ENCODE peak calls at places on chromosome 10, in eight cellular contexts. J is HL-60, L is H7, O is tibial artery, Z is hepatocyte, E is skeletal muscle cell, K is kidney epithelial cell, Q is neuronal stem cell. D is an unnamed sample.

GRCh38 chr10:112689327-112689726 is 242.3 kb downstream of the VTI1A start:
- DNase-seq in K (no peak), J (no peak), Q (peak), Z (peak), O (peak), E (no peak), L (peak), D (no peak)

GRCh38 chr10:93300518-93300917 is 181.6 kb downstream of the MYOF start:
- DNase-seq in K (no peak), E (no peak), O (no peak), Z (no peak), Q (no peak), L (no peak), J (no peak), D (no peak)

GRCh38 chr10:6753644-6754043 is 173.6 kb upstream of the PRKCQ start:
- DNase-seq in Z (no peak), J (no peak), Q (no peak), L (peak), E (no peak), K (no peak), O (no peak), D (no peak)

GRCh38 chr10:13102002-13102794 is 2.2 kb downstream of the OPTN start:
- DNase-seq in Q (no peak), K (no peak), O (no peak), L (no peak), Z (peak), J (no peak), E (peak), D (no peak)

GRCh38 chr10:2928219-2928840 is 139.0 kb upstream of the PFKP start:
- DNase-seq in K (peak), E (no peak), Q (peak), Z (peak), O (peak), J (peak), L (peak), D (peak)

GRCh38 chr10:110859206-110859946 is 12.4 kb upstream of the PDCD4 start:
- DNase-seq in Z (no peak), K (no peak), Q (no peak), J (no peak), O (peak), L (no peak), E (no peak), D (no peak)

GRCh38 chr10:113499066-113499465 is 53.8 kb upstream of the HABP2 start:
- DNase-seq in Q (no peak), J (peak), Z (no peak), L (no peak), E (no peak), K (no peak), O (no peak), D (no peak)

GRCh38 chr10:110704070-110704469 is 59.9 kb downstream of the RBM20 start:
- DNase-seq in Z (no peak), K (no peak), E (no peak), J (no peak), Q (no peak), L (no peak), O (no peak), D (no peak)

GRCh38 chr10:49484501-49485230 is 54.3 kb downstream of the ERCC6 start:
- DNase-seq in Z (no peak), O (no peak), L (no peak), K (no peak), J (no peak), Q (no peak), E (no peak), D (no peak)

GRCh38 chr10:129415261-129416135 is 51.5 kb upstream of the MGMT start:
- DNase-seq in Q (no peak), K (no peak), O (no peak), J (no peak), E (no peak), Z (no peak), L (no peak), D (no peak)

GRCh38 chr10:53479365-53479764 is 706.8 kb upstream of the MBL2 start:
- DNase-seq in K (no peak), J (no peak), Q (peak), Z (no peak), E (no peak), O (no peak), L (no peak), D (no peak)

GRCh38 chr10:42950606-42951485 is 126.0 kb upstream of the RET start:
- DNase-seq in K (no peak), Z (no peak), E (no peak), J (no peak), O (peak), L (no peak), Q (no peak), D (no peak)

GRCh38 chr10:116741391-116742351 is 695 bp downstream of the HSPA12A start:
- DNase-seq in J (no peak), Q (no peak), K (no peak), L (peak), E (no peak), O (no peak), Z (peak), D (no peak)

GRCh38 chr10:73997479-73997805 is 474 bp upstream of the VCL start:
- DNase-seq in L (no peak), K (no peak), O (no peak), J (peak), E (no peak), Z (no peak), Q (no peak), D (peak)

GRCh38 chr10:98357208-98357836 is 57.7 kb downstream of the PYROXD2 start:
- DNase-seq in Q (no peak), Z (no peak), O (no peak), J (no peak), K (no peak), L (no peak), E (peak), D (no peak)

GRCh38 chr10:119090968-119091367 is 10.4 kb upstream of the EIF3A start:
- DNase-seq in Z (no peak), Q (no peak), L (no peak), O (no peak), K (no peak), J (peak), E (no peak), D (no peak)

GRCh38 chr10:5534880-5535856 is 10.4 kb downstream of the CALML3 start:
- DNase-seq in Z (no peak), K (no peak), Q (no peak), L (no peak), O (peak), J (peak), E (peak), D (no peak)

GRCh38 chr10:32445036-32445435 is 904 bp upstream of the CCDC7 start:
- DNase-seq in Z (no peak), O (no peak), L (no peak), K (no peak), Q (no peak), J (no peak), E (no peak), D (no peak)

GRCh38 chr10:30013684-30014246 is 45.6 kb downstream of the JCAD start:
- DNase-seq in K (no peak), L (no peak), Q (no peak), O (no peak), Z (no peak), E (peak), J (no peak), D (no peak)

GRCh38 chr10:15725603-15726002 is 5.9 kb upstream of the ITGA8 start:
- DNase-seq in O (no peak), K (peak), L (peak), Q (no peak), E (peak), Z (peak), J (no peak), D (no peak)

GRCh38 chr10:26214004-26214403 is 2.6 kb upstream of the GAD2 start:
- DNase-seq in K (no peak), Z (no peak), E (no peak), Q (peak), O (no peak), J (no peak), L (peak), D (no peak)

GRCh38 chr10:111996103-111996502 is 187.5 kb downstream of the GPAM start:
- DNase-seq in L (no peak), J (no peak), O (no peak), Q (no peak), E (no peak), Z (no peak), K (peak), D (no peak)

GRCh38 chr10:100194711-100195110 is 8.9 kb upstream of the ERLIN1 start:
- DNase-seq in J (no peak), Q (no peak), Z (no peak), L (no peak), K (no peak), O (no peak), E (no peak), D (no peak)

GRCh38 chr10:52436664-52437063 is 122.6 kb downstream of the DKK1 start:
- DNase-seq in O (no peak), K (no peak), Z (no peak), L (no peak), J (no peak), Q (no peak), E (no peak), D (no peak)

GRCh38 chr10:7789390-7789789 is 1.4 kb downstream of the ATP5F1C start:
- DNase-seq in O (no peak), E (no peak), L (no peak), Z (no peak), Q (no peak), K (no peak), J (no peak), D (no peak)

GRCh38 chr10:125048101-125048864 is 106.4 kb downstream of the ZRANB1 start:
- DNase-seq in K (peak), Z (peak), Q (peak), O (peak), J (peak), L (peak), E (no peak), D (peak)

GRCh38 chr10:61452655-61453641 is at the start of gene TMEM26:
- DNase-seq in K (no peak), J (no peak), E (no peak), L (peak), Q (peak), Z (peak), O (no peak), D (no peak)

GRCh38 chr10:44253769-44254462 is 131.0 kb downstream of the CXCL12 start:
- DNase-seq in Q (no peak), K (no peak), E (peak), Z (peak), L (no peak), J (no peak), O (peak), D (no peak)

GRCh38 chr10:32005050-32005449 is 51.2 kb downstream of the KIF5B start:
- DNase-seq in O (no peak), E (no peak), Z (peak), Q (no peak), J (peak), K (no peak), L (peak), D (peak)

GRCh38 chr10:94725871-94726270 is 36.6 kb upstream of the CYP2C19 start:
- DNase-seq in J (no peak), Q (no peak), K (no peak), O (no peak), L (no peak), Z (no peak), E (no peak), D (no peak)

GRCh38 chr10:72058989-72059842 is 29.1 kb downstream of the SPOCK2 start:
- DNase-seq in Q (no peak), K (no peak), J (no peak), E (no peak), L (peak), O (no peak), Z (no peak), D (no peak)

GRCh38 chr10:112115781-112116385 is 67.7 kb downstream of the GPAM start:
- DNase-seq in J (peak), O (no peak), L (peak), E (no peak), Z (peak), Q (peak), K (no peak), D (peak)

DNA sequence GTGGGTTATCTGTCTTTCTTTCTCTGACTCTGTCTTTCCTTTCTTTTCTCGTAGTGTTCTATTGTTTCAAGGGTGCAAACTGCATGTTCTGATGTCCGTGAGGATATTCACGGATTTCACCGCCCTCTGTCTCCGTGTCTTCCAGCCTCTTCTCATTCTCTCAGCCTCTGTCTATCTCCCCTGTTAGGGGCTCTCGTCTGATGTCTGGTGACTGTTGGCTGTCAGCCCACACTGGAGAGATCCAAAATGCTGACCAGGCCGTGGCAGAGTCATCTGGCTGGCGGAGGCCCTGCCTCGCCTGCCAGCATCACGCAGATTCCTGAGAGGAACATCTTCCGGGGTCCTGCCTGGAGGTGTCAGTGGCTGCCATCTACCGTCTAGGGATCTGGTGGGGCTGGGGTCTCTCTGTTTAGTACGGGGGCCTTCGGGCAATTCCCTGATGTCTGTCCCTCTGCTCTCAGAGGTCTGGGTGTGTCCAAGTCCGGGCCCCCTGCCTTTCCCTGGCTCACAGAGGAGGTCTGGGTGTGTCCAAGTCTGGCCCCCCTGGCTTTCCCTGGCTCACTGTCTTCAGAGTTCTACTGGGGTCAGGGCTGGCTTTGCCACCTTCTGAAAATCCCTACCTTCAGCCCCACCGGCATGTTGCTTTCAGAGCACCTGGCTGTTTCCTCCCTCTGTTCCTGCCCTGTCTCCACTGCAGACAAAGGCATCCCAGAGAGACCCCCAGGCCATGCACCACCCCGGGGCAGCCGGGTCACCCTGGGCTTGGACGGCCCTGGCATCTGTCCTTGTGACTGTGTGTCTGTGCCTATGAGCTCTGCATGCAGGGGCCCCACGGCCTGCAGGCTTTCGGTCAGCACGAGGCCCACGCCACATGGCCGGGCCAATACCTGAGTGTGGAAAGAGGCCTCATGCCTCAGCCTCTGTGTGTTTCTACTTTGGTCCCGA is 14.0 kb upstream of the SCART1 start:
- DNase-seq in O (no peak), K (no peak), E (no peak), Q (no peak), Z (peak), L (peak), J (no peak), D (no peak)
- H3K4me3 ChIP-seq in O (no peak), K (no peak), E (no peak), Q (no peak), Z (no peak), L (no peak), J (no peak), D (no peak)

DNA sequence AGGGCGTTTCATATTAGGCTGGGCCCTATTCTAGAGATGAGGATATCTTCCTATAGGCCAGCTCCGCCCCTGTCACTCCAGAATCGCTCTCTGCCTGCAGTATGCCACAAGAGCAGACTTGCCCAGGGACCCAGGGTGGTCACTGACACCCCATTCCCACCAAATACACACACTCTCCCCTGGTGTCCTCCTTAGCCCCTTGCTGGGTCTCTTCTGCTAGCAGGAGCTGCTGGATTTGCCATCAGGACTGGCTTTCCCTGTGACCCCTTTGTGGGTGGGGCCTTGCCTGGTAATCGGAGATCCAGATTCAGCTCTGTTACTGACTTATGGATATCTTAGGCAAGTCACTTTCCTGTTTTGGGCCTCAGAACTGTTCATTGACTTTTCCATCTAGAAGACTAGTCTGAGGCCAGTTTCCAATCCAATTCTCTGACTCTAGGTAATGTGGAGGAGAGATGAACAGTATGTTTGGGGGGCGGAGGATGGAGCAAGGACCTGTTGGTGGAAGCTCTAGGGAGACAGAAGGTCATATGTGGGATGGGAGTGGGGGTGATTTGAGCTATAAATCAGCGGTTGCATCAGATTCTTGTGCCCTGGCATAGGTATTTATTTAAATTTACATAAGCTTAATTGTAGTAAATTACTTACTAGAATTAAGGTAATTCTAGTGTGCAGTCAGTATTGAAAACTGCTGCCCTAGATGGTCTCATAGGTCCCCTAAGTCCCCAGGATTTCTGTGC is 1.6 kb downstream of the TSPAN15 start:
- DNase-seq in K (no peak), O (no peak), J (no peak), L (no peak), Z (no peak), E (no peak), Q (no peak), D (no peak)
- H3K4me3 ChIP-seq in K (no peak), O (no peak), J (no peak), L (no peak), Z (no peak), E (no peak), Q (no peak), D (peak)

GRCh38 chr10:59880976-59881510 is 25.3 kb downstream of the CCDC6 start:
- DNase-seq in K (no peak), J (no peak), Z (no peak), L (no peak), O (no peak), E (no peak), Q (no peak), D (no peak)
- H3K4me3 ChIP-seq in K (no peak), J (no peak), Z (no peak), L (no peak), O (no peak), E (no peak), Q (no peak), D (no peak)

GRCh38 chr10:126930506-126931458 is 25.6 kb downstream of the DOCK1 start:
- DNase-seq in O (no peak), Q (no peak), Z (no peak), E (peak), K (no peak), J (no peak), L (no peak), D (no peak)

GRCh38 chr10:126929391-126929790 is 24.2 kb downstream of the DOCK1 start:
- DNase-seq in Q (no peak), K (no peak), L (peak), O (no peak), Z (no peak), J (no peak), E (no peak), D (no peak)

GRCh38 chr10:126932516-126932915 is 27.3 kb downstream of the DOCK1 start:
- DNase-seq in Q (no peak), E (no peak), Z (no peak), L (no peak), O (no peak), K (no peak), J (no peak), D (no peak)

GRCh38 chr10:126933116-126933515 is 27.9 kb downstream of the DOCK1 start:
- DNase-seq in O (no peak), E (no peak), K (no peak), Q (no peak), Z (no peak), J (no peak), L (no peak), D (no peak)

DNA sequence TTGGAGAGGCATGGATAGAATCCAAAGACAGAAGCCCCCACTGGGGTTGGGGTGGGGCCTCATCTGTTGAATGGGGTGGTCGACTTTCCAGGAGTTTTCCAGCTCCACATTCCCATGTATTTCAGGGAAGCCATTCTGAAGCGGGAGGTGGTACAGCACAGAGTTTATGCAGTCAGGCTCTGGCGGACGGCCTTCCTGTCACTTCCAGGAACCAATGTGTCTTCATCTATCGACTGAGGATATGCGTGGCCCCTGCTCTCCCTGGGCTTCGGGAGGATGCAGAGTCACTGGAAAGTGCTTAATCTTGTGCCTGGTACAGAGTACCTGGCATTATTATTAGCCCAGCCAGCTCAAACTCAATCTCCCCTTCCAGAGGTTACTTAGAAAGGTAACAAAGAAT is 26.3 kb downstream of the DOCK1 start:
- DNase-seq in Z (no peak), K (no peak), O (no peak), Q (no peak), J (no peak), L (no peak), E (no peak), D (no peak)
- H3K4me3 ChIP-seq in Z (no peak), K (no peak), O (peak), Q (no peak), J (no peak), L (no peak), E (peak), D (no peak)

GRCh38 chr10:59175538-59176240 is 754 bp upstream of the PHYHIPL start:
- DNase-seq in K (no peak), J (no peak), O (no peak), Z (peak), E (no peak), L (no peak), Q (peak), D (no peak)
- H3K4me3 ChIP-seq in K (peak), J (no peak), O (peak), Z (peak), E (peak), L (peak), Q (peak), D (peak)

GRCh38 chr10:80579849-80580645 is 42.3 kb downstream of the SH2D4B start:
- DNase-seq in L (no peak), Q (no peak), E (no peak), J (peak), Z (no peak), O (no peak), K (no peak), D (no peak)
- H3K4me3 ChIP-seq in L (no peak), Q (no peak), E (no peak), J (no peak), Z (no peak), O (no peak), K (no peak), D (no peak)

D was measured in Panc1.